ENCODE peak calls at places on chromosomes 5 and 9, in eight cellular contexts. R is ACHN, U is NCI-H146, Q is lung microvascular endothelial cell, H is neural progenitor cell, F is occipital lobe, L is NCI-H69, E is transverse colon. V is an unnamed sample.
A peak's percentile ranks its signal among the peaks of the same experiment; 100 is the strongest.

GRCh38 chr5:162567644-162568043 is 500.1 kb downstream of the GABRG2 start:
- DNase-seq in R (no peak), U (no peak), Q (no peak), H (no peak), F (no peak), L (no peak), E (no peak), V (no peak)

GRCh38 chr9:38732849-38733248 is 12.9 kb upstream of the FAM240B start:
- DNase-seq in R (no peak), U (no peak), Q (no peak), H (no peak), F (no peak), L (no peak), E (no peak), V (no peak)

GRCh38 chr9:129021091-129021490 is 7.0 kb downstream of the SH3GLB2 start:
- DNase-seq in R (no peak), U (no peak), Q (no peak), H (no peak), F (no peak), L (no peak), E (peak; percentile 62), V (no peak)

GRCh38 chr5:107486489-107486888 is 184.2 kb downstream of the EFNA5 start:
- DNase-seq in R (no peak), U (no peak), Q (peak; percentile 10), H (no peak), F (no peak), L (no peak), E (no peak), V (no peak)

GRCh38 chr5:125064610-125065009 is 318.2 kb upstream of the ZNF608 start:
- DNase-seq in R (no peak), U (peak; percentile 8), Q (no peak), H (peak; percentile 42), F (no peak), L (peak; percentile 87), E (no peak), V (peak; percentile 44)

GRCh38 chr5:14413331-14413750 is 168.3 kb upstream of the OTULINL start:
- DNase-seq in R (no peak), U (no peak), Q (no peak), H (no peak), F (no peak), L (no peak), E (no peak), V (no peak)

GRCh38 chr5:143066556-143067281 is 296.5 kb downstream of the ARHGAP26 start:
- DNase-seq in R (no peak), U (no peak), Q (no peak), H (no peak), F (no peak), L (peak; percentile 59), E (peak; percentile 32), V (no peak)

GRCh38 chr5:35854248-35854647 is 2.4 kb upstream of the IL7R start:
- DNase-seq in R (no peak), U (no peak), Q (no peak), H (no peak), F (no peak), L (no peak), E (peak; percentile 21), V (no peak)

GRCh38 chr5:67053229-67053628 is 143.4 kb downstream of the CD180 start:
- DNase-seq in R (no peak), U (peak; percentile 1), Q (no peak), H (peak; percentile 13), F (no peak), L (peak; percentile 53), E (no peak), V (no peak)

GRCh38 chr5:11182441-11183080 is 421.5 kb upstream of the DAP start:
- DNase-seq in R (peak; percentile 32), U (no peak), Q (peak; percentile 46), H (peak; percentile 62), F (no peak), L (peak; percentile 66), E (no peak), V (peak; percentile 48)

GRCh38 chr9:108691614-108692013 is 164.2 kb downstream of the ACTL7B start:
- DNase-seq in R (no peak), U (peak; percentile 41), Q (no peak), H (no peak), F (no peak), L (no peak), E (peak; percentile 70), V (no peak)

GRCh38 chr9:114513050-114513951 is 8.0 kb upstream of the WHRN start:
- DNase-seq in R (no peak), U (no peak), Q (peak; percentile 45), H (no peak), F (no peak), L (no peak), E (peak; percentile 29), V (no peak)

GRCh38 chr5:139984816-139985215 is 58.3 kb downstream of the NRG2 start:
- DNase-seq in R (no peak), U (no peak), Q (no peak), H (no peak), F (no peak), L (no peak), E (no peak), V (no peak)

GRCh38 chr9:73280113-73280512 is 128.4 kb downstream of the ANXA1 start:
- DNase-seq in R (no peak), U (no peak), Q (no peak), H (peak; percentile 61), F (no peak), L (no peak), E (no peak), V (no peak)

GRCh38 chr9:96048954-96049831 is 173.7 kb downstream of the ERCC6L2 start:
- DNase-seq in R (no peak), U (no peak), Q (no peak), H (no peak), F (peak; percentile 68), L (no peak), E (no peak), V (no peak)

GRCh38 chr5:73451218-73452130 is 2.9 kb upstream of the FOXD1 start:
- DNase-seq in R (peak; percentile 65), U (peak; percentile 60), Q (peak; percentile 54), H (peak; percentile 82), F (no peak), L (peak; percentile 58), E (peak; percentile 71), V (peak; percentile 66)

V was measured in NCI-H82.